ENCODE peak calls at places on chromosome 16, in ten cellular contexts. K, G, M, J, U, B, X, A, N and H are unnamed samples.

GRCh38 chr16:82631701-82632685 is 5.2 kb downstream of the CDH13 start:
- DNase-seq in U (no peak), N (no peak), A (no peak), M (no peak), G (peak), K (peak), J (peak), B (no peak), X (no peak), H (no peak)

GRCh38 chr16:54944002-54944401 is 13.3 kb downstream of the IRX5 start:
- DNase-seq in X (no peak), J (no peak), A (no peak), B (no peak), G (no peak), K (no peak), M (no peak), U (no peak), N (no peak), H (no peak)

GRCh38 chr16:53707671-53708070 is 3.7 kb downstream of the FTO start:
- DNase-seq in J (no peak), G (no peak), U (no peak), B (no peak), N (no peak), X (no peak), K (no peak), M (no peak), A (no peak), H (no peak)

GRCh38 chr16:10240854-10241613 is 58.8 kb upstream of the GRIN2A start:
- DNase-seq in J (peak), N (no peak), X (no peak), A (no peak), B (no peak), U (no peak), G (no peak), K (no peak), M (no peak), H (no peak)

GRCh38 chr16:5490499-5490898 is 392.9 kb upstream of the EEF2KMT start:
- DNase-seq in A (no peak), N (no peak), K (peak), G (peak), U (no peak), B (peak), X (peak), M (peak), J (peak), H (no peak)

GRCh38 chr16:60137891-60138290 is 1403.8 kb upstream of the GOT2 start:
- DNase-seq in J (no peak), N (no peak), A (no peak), G (no peak), B (no peak), X (no peak), K (no peak), U (no peak), M (no peak), H (no peak)

GRCh38 chr16:48383877-48384304 is 1.3 kb downstream of the SIAH1 start:
- DNase-seq in A (no peak), M (peak), G (no peak), K (peak), N (peak), B (peak), U (no peak), J (no peak), X (no peak), H (no peak)

GRCh38 chr16:71443714-71444113 is 1.9 kb upstream of the TLE7 start:
- DNase-seq in U (no peak), J (no peak), G (no peak), A (no peak), M (no peak), K (no peak), X (no peak), N (no peak), B (no peak), H (no peak)

GRCh38 chr16:70679653-70680494 is 6.0 kb downstream of the MTSS2 start:
- DNase-seq in A (no peak), J (peak), X (no peak), N (no peak), K (peak), M (no peak), G (peak), B (no peak), U (no peak), H (no peak)

GRCh38 chr16:15592324-15592723 is 50.6 kb downstream of the MARF1 start:
- DNase-seq in B (no peak), J (no peak), K (no peak), N (no peak), U (peak), G (no peak), X (no peak), M (no peak), A (no peak), H (peak)

GRCh38 chr16:54933281-54934150 is 2.9 kb downstream of the IRX5 start:
- DNase-seq in A (no peak), J (peak), N (no peak), B (no peak), U (no peak), K (peak), X (no peak), M (no peak), G (no peak), H (no peak)

GRCh38 chr16:68083861-68084503 is 1.2 kb upstream of the NFATC3 start:
- DNase-seq in J (peak), A (no peak), X (no peak), U (no peak), K (peak), G (no peak), M (peak), N (no peak), B (no peak), H (no peak)

GRCh38 chr16:70495425-70496182 is 27.8 kb downstream of the COG4 start:
- DNase-seq in N (no peak), U (no peak), A (no peak), J (no peak), M (no peak), K (no peak), X (no peak), G (no peak), B (no peak), H (no peak)